ENCODE peak calls at places on chromosomes 12 and 14, in four cellular contexts. One of them, this sample, is unnamed.

GRCh38 chr14:55399912-55400311 is 11.7 kb downstream of the ATG14 start:
- DNase-seq in HepG2: no peak
- DNase-seq in K562: no peak
- DNase-seq in H1: no peak
- DNase-seq in this sample: no peak

GRCh38 chr14:64112859-64113258 is 181.3 kb downstream of the ESR2 start:
- DNase-seq in HepG2: no peak
- DNase-seq in K562: no peak
- DNase-seq in H1: no peak
- DNase-seq in this sample: no peak

GRCh38 chr12:18861287-18861858 is 123.5 kb downstream of the CAPZA3 start:
- DNase-seq in HepG2: peak; percentile 29
- DNase-seq in K562: peak; percentile 4
- DNase-seq in H1: no peak
- DNase-seq in this sample: peak; percentile 47

GRCh38 chr14:71701990-71702389 is 230.2 kb upstream of the RGS6 start:
- DNase-seq in HepG2: no peak
- DNase-seq in K562: no peak
- DNase-seq in H1: no peak
- DNase-seq in this sample: no peak

GRCh38 chr14:100899841-100900771 is 3.4 kb downstream of the RTL1 start:
- DNase-seq in HepG2: peak; percentile 91
- DNase-seq in K562: peak; percentile 38
- DNase-seq in H1: no peak
- DNase-seq in this sample: no peak

GRCh38 chr12:110537605-110538409 is 35.7 kb downstream of the RAD9B start:
- DNase-seq in HepG2: no peak
- DNase-seq in K562: no peak
- DNase-seq in H1: no peak
- DNase-seq in this sample: no peak

GRCh38 chr12:59839514-59839913 is 243.7 kb downstream of the SLC16A7 start:
- DNase-seq in HepG2: no peak
- DNase-seq in K562: no peak
- DNase-seq in H1: no peak
- DNase-seq in this sample: no peak

GRCh38 chr14:94058128-94058673 is 22.8 kb downstream of the DDX24 start:
- DNase-seq in HepG2: no peak
- DNase-seq in K562: no peak
- DNase-seq in H1: no peak
- DNase-seq in this sample: no peak

GRCh38 chr14:52327374-52328226 is 13.5 kb downstream of the PTGER2 start:
- DNase-seq in HepG2: no peak
- DNase-seq in K562: no peak
- DNase-seq in H1: no peak
- DNase-seq in this sample: no peak

GRCh38 chr12:70045036-70045435 is 198.2 kb upstream of the CNOT2 start:
- DNase-seq in HepG2: no peak
- DNase-seq in K562: no peak
- DNase-seq in H1: no peak
- DNase-seq in this sample: no peak

GRCh38 chr12:8045952-8046944 is 13.7 kb downstream of the FOXJ2 start:
- DNase-seq in HepG2: peak; percentile 52
- DNase-seq in K562: peak; percentile 73
- DNase-seq in H1: no peak
- DNase-seq in this sample: no peak

GRCh38 chr12:90977224-90977623 is 22.2 kb upstream of the CCER1 start:
- DNase-seq in HepG2: no peak
- DNase-seq in K562: no peak
- DNase-seq in H1: no peak
- DNase-seq in this sample: no peak

GRCh38 chr14:52961060-52961639 is 10.3 kb upstream of the FERMT2 start:
- DNase-seq in HepG2: peak; percentile 70
- DNase-seq in K562: peak; percentile 47
- DNase-seq in H1: no peak
- DNase-seq in this sample: peak; percentile 58

GRCh38 chr14:22390195-22390594 is 198.8 kb downstream of the DAD1 start:
- DNase-seq in HepG2: no peak
- DNase-seq in K562: no peak
- DNase-seq in H1: no peak
- DNase-seq in this sample: no peak

GRCh38 chr14:70180718-70181117 is 8.0 kb downstream of the SLC8A3 start:
- DNase-seq in HepG2: no peak
- DNase-seq in K562: no peak
- DNase-seq in H1: no peak
- DNase-seq in this sample: no peak

GRCh38 chr12:22702690-22703089 is 77.7 kb downstream of the ETNK1 start:
- DNase-seq in HepG2: no peak
- DNase-seq in K562: no peak
- DNase-seq in H1: no peak
- DNase-seq in this sample: no peak

DNA sequence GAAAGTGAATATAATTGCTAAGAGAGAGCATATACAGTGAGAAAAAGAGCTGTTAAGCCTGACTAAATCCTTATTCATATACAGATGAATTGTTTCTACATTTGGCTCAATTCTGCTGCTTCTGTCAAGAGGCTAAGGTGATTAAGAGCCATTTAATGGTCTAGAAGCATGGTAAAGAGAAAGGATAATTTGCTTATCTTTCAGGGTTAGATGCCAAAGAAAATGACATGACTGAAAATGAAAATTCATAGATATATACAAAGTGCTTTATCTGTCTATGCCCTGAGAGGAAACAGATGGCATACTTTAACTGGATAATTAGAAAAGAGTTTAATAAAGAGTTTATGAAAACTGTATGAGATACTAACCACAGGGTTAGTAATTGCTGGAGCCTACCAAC is 834.9 kb downstream of the SLC6A15 start:
- DNase-seq in HepG2: no peak
- DNase-seq in K562: no peak
- DNase-seq in H1: no peak
- DNase-seq in this sample: no peak
- TF ChIP-seq ZNF274 in HepG2: no peak
- TF ChIP-seq ZNF274 in K562: no peak
- TF ChIP-seq ZNF274 in H1: no peak
- TF ChIP-seq ZNF274 in this sample: no peak

GRCh38 chr12:121390856-121391255 is 9.1 kb upstream of the RNF34 start:
- DNase-seq in HepG2: no peak
- DNase-seq in K562: no peak
- DNase-seq in H1: no peak
- DNase-seq in this sample: no peak
- TF ChIP-seq RAD21 in HepG2: no peak
- TF ChIP-seq RAD21 in K562: no peak
- TF ChIP-seq RAD21 in H1: no peak
- TF ChIP-seq RAD21 in this sample: no peak

GRCh38 chr12:6335451-6336078 is 6.3 kb downstream of the TNFRSF1A start:
- DNase-seq in HepG2: peak; percentile 90
- DNase-seq in K562: peak; percentile 85
- DNase-seq in H1: no peak
- DNase-seq in this sample: no peak

GRCh38 chr12:6338955-6339761 is 2.7 kb downstream of the TNFRSF1A start:
- DNase-seq in HepG2: no peak
- DNase-seq in K562: no peak
- DNase-seq in H1: no peak
- DNase-seq in this sample: no peak

GRCh38 chr12:6336079-6336858 is 5.6 kb downstream of the TNFRSF1A start:
- DNase-seq in HepG2: peak; percentile 94
- DNase-seq in K562: peak; percentile 95
- DNase-seq in H1: peak; percentile 96
- DNase-seq in this sample: peak; percentile 96

GRCh38 chr12:6337958-6338406 is 3.9 kb downstream of the TNFRSF1A start:
- DNase-seq in HepG2: peak; percentile 30
- DNase-seq in K562: no peak
- DNase-seq in H1: no peak
- DNase-seq in this sample: no peak

DNA sequence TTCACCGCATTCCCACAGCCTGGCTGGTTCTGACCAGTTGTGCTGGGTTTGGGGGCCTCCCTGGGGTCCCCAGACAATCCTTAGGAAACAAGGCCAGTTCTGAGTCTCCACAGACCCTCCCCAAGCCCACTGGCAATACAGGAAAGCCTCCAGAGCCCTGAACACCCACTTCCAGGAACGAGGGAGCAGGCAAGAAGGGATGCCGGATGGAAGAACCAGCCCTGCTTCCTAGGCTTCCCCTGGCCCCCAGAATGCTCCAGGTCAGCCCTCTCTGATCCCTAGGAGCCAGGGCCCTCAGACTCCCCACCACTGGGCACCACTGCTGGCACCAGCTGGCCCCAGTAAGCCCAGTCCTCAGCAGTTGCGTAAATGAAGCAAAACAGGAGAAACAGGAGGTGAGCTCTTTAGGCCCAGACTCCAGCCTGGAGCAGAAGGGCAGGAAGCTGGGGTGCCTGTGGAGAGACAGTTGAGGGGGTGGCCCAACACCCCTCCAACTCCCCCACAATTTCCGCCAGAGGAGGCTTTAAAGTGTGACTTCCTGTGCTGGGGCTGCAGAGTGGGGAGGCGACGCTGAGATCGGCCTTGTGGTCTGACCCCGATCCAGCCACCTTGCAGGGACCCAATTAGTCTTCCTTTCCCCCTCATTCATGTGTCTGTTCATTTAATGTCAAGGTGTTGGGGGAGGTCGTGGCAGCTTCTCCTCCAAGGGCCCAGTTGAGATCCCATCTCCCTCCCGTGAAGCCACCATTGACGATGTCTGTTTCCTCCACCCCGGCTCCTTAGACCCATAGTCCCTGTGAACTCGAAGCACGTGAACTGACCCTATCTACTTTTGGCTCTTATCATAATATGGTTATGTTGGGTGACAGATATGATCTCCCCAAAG is 4.8 kb downstream of the TNFRSF1A start:
- DNase-seq in HepG2: no peak
- DNase-seq in K562: peak; percentile 73
- DNase-seq in H1: no peak
- DNase-seq in this sample: no peak
- TF ChIP-seq FOSL1 in HepG2: no peak
- TF ChIP-seq FOSL1 in K562: no peak
- TF ChIP-seq FOSL1 in H1: no peak
- TF ChIP-seq FOSL1 in this sample: no peak

DNA sequence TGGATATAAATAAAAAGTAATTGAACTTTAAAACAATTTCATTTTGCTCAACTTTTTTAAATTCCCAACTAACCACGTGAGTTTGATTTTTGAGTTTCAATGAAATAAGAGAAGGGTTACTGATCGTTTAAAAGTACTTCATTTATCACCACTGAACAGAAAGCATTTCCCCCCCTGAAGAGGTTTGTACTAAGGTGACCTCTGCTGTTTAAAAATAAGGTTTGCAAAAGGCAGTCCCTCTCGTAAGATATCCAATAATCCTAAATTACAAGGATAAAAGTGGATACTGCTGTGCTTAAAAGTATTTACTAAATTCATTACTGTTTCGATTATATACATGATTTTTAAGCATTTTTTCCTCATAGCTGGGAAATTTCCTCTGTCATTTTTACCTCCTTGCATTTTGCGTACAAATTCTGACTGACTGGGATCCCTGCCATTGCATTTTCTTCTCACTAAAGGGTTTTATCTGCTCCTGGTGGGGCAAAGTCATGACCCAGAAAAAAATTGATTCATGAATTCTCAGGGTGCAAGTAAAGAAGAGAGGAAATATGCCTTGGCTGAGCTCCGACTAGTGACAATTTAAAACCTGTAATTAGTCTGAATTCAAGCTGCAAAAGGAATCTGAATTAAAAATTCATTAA is 463.8 kb downstream of the PRKD1 start:
- DNase-seq in HepG2: no peak
- DNase-seq in K562: no peak
- DNase-seq in H1: no peak
- DNase-seq in this sample: no peak
- TF ChIP-seq ZNF274 in HepG2: no peak
- TF ChIP-seq ZNF274 in K562: no peak
- TF ChIP-seq ZNF274 in H1: no peak
- TF ChIP-seq ZNF274 in this sample: no peak

GRCh38 chr12:83763425-83763824 is 1076.7 kb downstream of the TMTC2 start:
- DNase-seq in HepG2: no peak
- DNase-seq in K562: no peak
- DNase-seq in H1: no peak
- DNase-seq in this sample: no peak
- TF ChIP-seq RAD21 in HepG2: no peak
- TF ChIP-seq RAD21 in K562: no peak
- TF ChIP-seq RAD21 in H1: no peak
- TF ChIP-seq RAD21 in this sample: no peak

GRCh38 chr14:23938823-23939222 is 14.7 kb upstream of the DHRS4 start:
- DNase-seq in HepG2: no peak
- DNase-seq in K562: no peak
- DNase-seq in H1: no peak
- DNase-seq in this sample: no peak

GRCh38 chr14:23937121-23937692 is 16.4 kb upstream of the DHRS4 start:
- DNase-seq in HepG2: no peak
- DNase-seq in K562: no peak
- DNase-seq in H1: no peak
- DNase-seq in this sample: no peak

GRCh38 chr14:23941230-23941629 is 12.3 kb upstream of the DHRS4 start:
- DNase-seq in HepG2: no peak
- DNase-seq in K562: peak; percentile 41
- DNase-seq in H1: no peak
- DNase-seq in this sample: no peak

GRCh38 chr14:23941669-23942068 is 11.9 kb upstream of the DHRS4 start:
- DNase-seq in HepG2: no peak
- DNase-seq in K562: no peak
- DNase-seq in H1: no peak
- DNase-seq in this sample: no peak

GRCh38 chr14:23939607-23940326 is 13.8 kb upstream of the DHRS4 start:
- DNase-seq in HepG2: peak; percentile 96
- DNase-seq in K562: peak; percentile 53
- DNase-seq in H1: no peak
- DNase-seq in this sample: no peak
- TF ChIP-seq FOSL1 in HepG2: no peak
- TF ChIP-seq FOSL1 in K562: no peak
- TF ChIP-seq FOSL1 in H1: no peak
- TF ChIP-seq FOSL1 in this sample: no peak

GRCh38 chr12:268483-268840 is 5.8 kb upstream of the SLC6A13 start:
- DNase-seq in HepG2: no peak
- DNase-seq in K562: no peak
- DNase-seq in H1: no peak
- DNase-seq in this sample: no peak

GRCh38 chr12:272942-273906 is 10.6 kb upstream of the SLC6A13 start:
- DNase-seq in HepG2: no peak
- DNase-seq in K562: no peak
- DNase-seq in H1: no peak
- DNase-seq in this sample: no peak

GRCh38 chr12:267581-268482 is 5.2 kb upstream of the SLC6A13 start:
- DNase-seq in HepG2: no peak
- DNase-seq in K562: no peak
- DNase-seq in H1: no peak
- DNase-seq in this sample: no peak

GRCh38 chr12:271165-271564 is 8.5 kb upstream of the SLC6A13 start:
- DNase-seq in HepG2: no peak
- DNase-seq in K562: no peak
- DNase-seq in H1: no peak
- DNase-seq in this sample: no peak

GRCh38 chr12:269216-269615 is 6.6 kb upstream of the SLC6A13 start:
- DNase-seq in HepG2: no peak
- DNase-seq in K562: no peak
- DNase-seq in H1: no peak
- DNase-seq in this sample: no peak
- TF ChIP-seq ZNF274 in HepG2: no peak
- TF ChIP-seq ZNF274 in K562: no peak
- TF ChIP-seq ZNF274 in H1: no peak
- TF ChIP-seq ZNF274 in this sample: no peak

This sample was measured in HCT116.